ENCODE peak calls at places on chromosomes 4 and X, in four cellular contexts. Z is M059J; L is effector memory CD4-positive, alpha-beta T cell; H is type B pancreatic cell. R is an unnamed sample.

GRCh38 chrX:39725928-39726619 is 371.7 kb downstream of the BCOR start:
- DNase-seq in Z (peak), L (no peak), H (no peak), R (peak)

GRCh38 chr4:170529760-170530440 is 440.1 kb upstream of the AADAT start:
- DNase-seq in Z (no peak), L (no peak), H (no peak), R (no peak)

GRCh38 chrX:149462849-149463248 is 42.3 kb downstream of the IDS start:
- DNase-seq in Z (no peak), L (no peak), H (no peak), R (no peak)

GRCh38 chr4:64776820-64777219 is 367.6 kb upstream of the TECRL start:
- DNase-seq in Z (no peak), L (no peak), H (no peak), R (no peak)

GRCh38 chr4:83558693-83559092 is 22.8 kb downstream of the GPAT3 start:
- DNase-seq in Z (peak), L (no peak), H (no peak), R (peak)

GRCh38 chr4:162498168-162498567 is 334.4 kb upstream of the FSTL5 start:
- DNase-seq in Z (no peak), L (no peak), H (no peak), R (no peak)

GRCh38 chrX:57607295-57608187 is 15.7 kb downstream of the ZXDB start:
- DNase-seq in Z (peak), L (no peak), H (no peak), R (no peak)

GRCh38 chrX:65581661-65582339 is 47.2 kb upstream of the LAS1L start:
- DNase-seq in Z (peak), L (peak), H (no peak), R (peak)

GRCh38 chr4:27407616-27408015 is 547.0 kb downstream of the STIM2 start:
- DNase-seq in Z (no peak), L (no peak), H (no peak), R (no peak)

GRCh38 chrX:38108364-38108763 is 102.0 kb downstream of the SYTL5 start:
- DNase-seq in Z (no peak), L (no peak), H (no peak), R (no peak)

GRCh38 chrX:37993857-37994619 is 12.3 kb upstream of the SYTL5 start:
- DNase-seq in Z (peak), L (no peak), H (no peak), R (peak)

GRCh38 chrX:101057095-101057714 is 5.3 kb upstream of the TRMT2B start:
- DNase-seq in Z (peak), L (no peak), H (no peak), R (peak)

GRCh38 chr4:57658673-57659072 is 548.5 kb upstream of the IGFBP7 start:
- DNase-seq in Z (no peak), L (no peak), H (no peak), R (no peak)

GRCh38 chr4:23114538-23114937 is 421.8 kb downstream of the GBA3 start:
- DNase-seq in Z (peak), L (no peak), H (no peak), R (no peak)

GRCh38 chr4:122921300-122921699 is 1.1 kb downstream of the NUDT6 start:
- DNase-seq in Z (no peak), L (no peak), H (no peak), R (no peak)

GRCh38 chrX:84475596-84475995 is 26.7 kb downstream of the HDX start:
- DNase-seq in Z (no peak), L (no peak), H (no peak), R (no peak)

GRCh38 chrX:7179446-7179845 is 31.5 kb upstream of the PUDP start:
- DNase-seq in Z (no peak), L (no peak), H (no peak), R (no peak)

GRCh38 chrX:68945603-68946228 is 116.9 kb downstream of the EFNB1 start:
- DNase-seq in Z (peak), L (no peak), H (peak), R (peak)

GRCh38 chr4:172142331-172142738 is 329.1 kb downstream of the GALNTL6 start:
- DNase-seq in Z (no peak), L (no peak), H (no peak), R (peak)

GRCh38 chr4:18695733-18696527 is 674.4 kb upstream of the LCORL start:
- DNase-seq in Z (no peak), L (no peak), H (no peak), R (no peak)

GRCh38 chr4:25500626-25501318 is 123.7 kb downstream of the ANAPC4 start:
- DNase-seq in Z (no peak), L (no peak), H (no peak), R (no peak)

GRCh38 chr4:184857446-184858121 is 31.8 kb upstream of the ACSL1 start:
- DNase-seq in Z (no peak), L (no peak), H (no peak), R (no peak)

GRCh38 chr4:176949022-176949421 is 156.3 kb upstream of the VEGFC start:
- DNase-seq in Z (no peak), L (no peak), H (no peak), R (no peak)

GRCh38 chr4:139734201-139734874 is 68.7 kb downstream of the MGST2 start:
- DNase-seq in Z (peak), L (no peak), H (no peak), R (no peak)

GRCh38 chr4:85548841-85549240 is 73.9 kb downstream of the ARHGAP24 start:
- DNase-seq in Z (no peak), L (no peak), H (no peak), R (no peak)

R was measured in kidney tubule cell.